ENCODE peak calls at places on chromosomes 3 and 15, in four cellular contexts. N, A, Q and Z are unnamed samples.

GRCh38 chr3:136932978-136933812 is 24.6 kb upstream of the IL20RB start:
- DNase-seq in N (no peak), A (no peak), Q (no peak), Z (no peak)

GRCh38 chr3:117297541-117297940 is 588.0 kb downstream of the TUSC7 start:
- DNase-seq in N (no peak), A (no peak), Q (no peak), Z (no peak)

GRCh38 chr15:69424001-69424400 is 9.9 kb downstream of the KIF23 start:
- DNase-seq in Q (no peak), N (no peak), A (no peak), Z (no peak)

GRCh38 chr15:85741662-85742061 is 53.1 kb downstream of the KLHL25 start:
- DNase-seq in Q (no peak), A (no peak), N (no peak), Z (no peak)

GRCh38 chr3:13880811-13881156 is 913 bp upstream of the WNT7A start:
- DNase-seq in N (no peak), A (no peak), Q (no peak), Z (no peak)

GRCh38 chr3:141074529-141074928 is 23.4 kb downstream of the SPSB4 start:
- DNase-seq in A (no peak), N (no peak), Q (no peak), Z (no peak)

GRCh38 chr15:100759698-100760356 is 119.8 kb upstream of the ALDH1A3 start:
- DNase-seq in Q (peak; percentile 58), N (no peak), A (peak; percentile 67), Z (no peak)

GRCh38 chr3:150740733-150741496 is 22.1 kb downstream of the SIAH2 start:
- DNase-seq in N (no peak), Q (no peak), A (no peak), Z (no peak)

GRCh38 chr3:151838574-151839312 is 24.8 kb downstream of the AADAC start:
- DNase-seq in A (peak; percentile 42), Q (peak; percentile 54), N (peak; percentile 34), Z (no peak)

GRCh38 chr3:134650431-134651346 is at the start of gene KY:
- DNase-seq in A (no peak), N (no peak), Q (no peak), Z (peak; percentile 3)

GRCh38 chr3:127304121-127304744 is 16.4 kb upstream of the PRR20G start:
- DNase-seq in A (peak; percentile 71), Q (no peak), N (peak; percentile 95), Z (no peak)

GRCh38 chr3:187465503-187465902 is 97.3 kb downstream of the RTP4 start:
- DNase-seq in N (no peak), Q (no peak), A (no peak), Z (no peak)

GRCh38 chr15:77409259-77410156 is 10.4 kb downstream of the PEAK1 start:
- DNase-seq in Q (peak; percentile 7), A (no peak), N (no peak), Z (no peak)

GRCh38 chr3:171001957-171002694 is 24.4 kb downstream of the SLC2A2 start:
- DNase-seq in Q (peak; percentile 81), N (no peak), A (no peak), Z (no peak)

GRCh38 chr3:155070932-155071387 is 9.2 kb upstream of the MME start:
- DNase-seq in Q (peak; percentile 98), A (no peak), N (no peak), Z (no peak)

GRCh38 chr3:43629254-43629653 is 7.4 kb upstream of the ANO10 start:
- DNase-seq in A (no peak), Q (no peak), N (no peak), Z (no peak)

GRCh38 chr3:69922521-69923000 is 77.0 kb upstream of the SAMMSON start:
- DNase-seq in A (no peak), Q (no peak), N (no peak), Z (no peak)

GRCh38 chr3:146371902-146372301 is 97.5 kb downstream of the PLSCR2 start:
- DNase-seq in N (no peak), A (no peak), Q (no peak), Z (no peak)

GRCh38 chr15:63338170-63338569 is 43.5 kb downstream of the CA12 start:
- DNase-seq in N (no peak), A (peak; percentile 35), Q (peak; percentile 66), Z (no peak)

GRCh38 chr3:23159929-23160328 is 43.2 kb upstream of the UBE2E2 start:
- DNase-seq in Q (peak; percentile 84), N (no peak), A (no peak), Z (no peak)

GRCh38 chr3:31973837-31974236 is 7.2 kb downstream of the OSBPL10 start:
- DNase-seq in Q (no peak), N (no peak), A (no peak), Z (no peak)

GRCh38 chr15:81400640-81401236 is 26.7 kb upstream of the TMC3 start:
- DNase-seq in N (no peak), A (no peak), Q (peak; percentile 38), Z (no peak)

GRCh38 chr3:158492685-158493084 is 78.3 kb upstream of the MLF1 start:
- DNase-seq in A (no peak), N (no peak), Q (no peak), Z (no peak)

GRCh38 chr3:165837058-165837525 is at the start of gene BCHE:
- DNase-seq in Q (no peak), N (peak; percentile 88), A (no peak), Z (no peak)

GRCh38 chr15:34582461-34583357 is 742 bp downstream of the GOLGA8B start:
- DNase-seq in N (no peak), A (peak; percentile 49), Q (peak; percentile 59), Z (peak; percentile 47)

GRCh38 chr3:13002398-13003124 is 70.7 kb downstream of the IQSEC1 start:
- DNase-seq in N (no peak), A (no peak), Q (peak; percentile 43), Z (no peak)

GRCh38 chr3:197487911-197488391 is 67.8 kb downstream of the BDH1 start:
- DNase-seq in N (no peak), Q (peak; percentile 98), A (peak; percentile 94), Z (no peak)

GRCh38 chr3:40719660-40720287 is 195.0 kb downstream of the ZNF621 start:
- DNase-seq in N (no peak), Q (peak; percentile 13), A (peak; percentile 17), Z (no peak)

GRCh38 chr3:118577055-118577759 is 457.4 kb downstream of the IGSF11 start:
- DNase-seq in N (no peak), Q (no peak), A (no peak), Z (no peak)

GRCh38 chr15:37931321-37931720 is 3.1 kb upstream of the TMCO5A start:
- DNase-seq in A (no peak), N (no peak), Q (no peak), Z (no peak)

GRCh38 chr3:173191611-173192010 is 50.6 kb upstream of the SPATA16 start:
- DNase-seq in Q (peak; percentile 47), A (no peak), N (no peak), Z (no peak)